ENCODE peak calls at places on chromosomes 1 and 21, in eight cellular contexts. T is lung, A is lower lobe of right lung, X is cardiac muscle cell, Z is stomach, K is ascending aorta, C is PC-3, Q is H9. U is an unnamed sample. For H3K4me1, the result is how much of the 10 kb centered on the place peaks cover.

GRCh38 chr1:9449106-9449627 is 90.1 kb upstream of the SLC25A33 start:
- DNase-seq in C (no peak), X (peak), Q (no peak), K (no peak), Z (no peak), T (no peak), A (no peak), U (no peak)

GRCh38 chr1:170698301-170698700 is 34.4 kb downstream of the PRRX1 start:
- DNase-seq in Z (no peak), C (no peak), X (no peak), T (no peak), K (no peak), A (no peak), Q (no peak), U (no peak)

GRCh38 chr1:39129514-39129913 is 75.0 kb upstream of the MACF1 start:
- DNase-seq in Z (no peak), X (peak), C (peak), A (no peak), K (no peak), Q (no peak), T (no peak), U (no peak)

GRCh38 chr21:42306366-42307035 is 8.7 kb downstream of the TFF3 start:
- DNase-seq in Z (peak), Q (no peak), T (no peak), C (no peak), X (no peak), A (no peak), K (no peak), U (peak)

GRCh38 chr1:215397106-215397505 is 170.0 kb upstream of the KCTD3 start:
- DNase-seq in T (no peak), C (no peak), Q (no peak), X (no peak), K (no peak), A (no peak), Z (no peak), U (no peak)

GRCh38 chr1:160726498-160727391 is 12.3 kb upstream of the SLAMF7 start:
- DNase-seq in Z (peak), K (no peak), A (peak), X (peak), T (peak), Q (peak), C (peak), U (no peak)

GRCh38 chr1:225476100-225476511 is 48.3 kb upstream of the LBR start:
- DNase-seq in Z (no peak), T (peak), Q (peak), K (no peak), X (no peak), C (no peak), A (no peak), U (peak)

GRCh38 chr1:115261511-115261910 is 76.5 kb downstream of the NGF start:
- DNase-seq in X (no peak), C (no peak), A (no peak), Q (no peak), Z (no peak), K (no peak), T (no peak), U (no peak)

GRCh38 chr1:2148691-2149090 is 45.9 kb downstream of the FAAP20 start:
- DNase-seq in Q (no peak), X (no peak), C (no peak), T (no peak), Z (peak), A (peak), K (no peak), U (no peak)

DNA sequence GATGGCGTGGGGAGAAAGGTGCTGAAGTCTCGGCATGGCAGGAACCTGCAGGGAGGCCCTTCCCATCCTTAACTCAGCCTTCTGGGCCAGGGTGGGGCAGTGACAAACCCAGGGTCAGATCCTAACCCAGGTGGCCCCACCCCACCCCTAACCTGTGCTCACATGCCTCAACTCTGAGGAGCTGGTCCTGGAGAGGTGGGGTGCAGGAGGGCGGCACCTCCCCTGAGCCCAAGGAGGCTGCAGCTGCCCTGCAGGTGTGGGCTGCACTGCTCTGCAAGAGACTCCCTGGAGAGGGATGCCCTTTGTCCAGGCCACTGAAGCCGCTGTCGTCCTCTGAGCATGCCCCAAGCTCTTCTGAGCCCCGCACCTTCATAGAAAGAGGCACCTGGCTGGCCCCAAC is 15.2 kb upstream of the ADAMTSL4 start:
- DNase-seq in K (no peak), X (no peak), C (no peak), Z (no peak), Q (no peak), A (no peak), T (no peak), U (no peak)
- H3K27ac ChIP-seq in K (peak), X (no peak), C (no peak), Z (no peak), Q (no peak), A (no peak), T (no peak), U (no peak)

GRCh38 chr1:156052862-156053769 is 482 bp downstream of the UBQLN4 start:
- DNase-seq in X (peak), A (peak), Z (peak), K (no peak), Q (peak), C (peak), T (peak), U (peak)
- TF ChIP-seq CTCF in X (peak), A (peak), Z (no peak), K (no peak), Q (peak), C (peak), T (no peak), U (no peak)

DNA sequence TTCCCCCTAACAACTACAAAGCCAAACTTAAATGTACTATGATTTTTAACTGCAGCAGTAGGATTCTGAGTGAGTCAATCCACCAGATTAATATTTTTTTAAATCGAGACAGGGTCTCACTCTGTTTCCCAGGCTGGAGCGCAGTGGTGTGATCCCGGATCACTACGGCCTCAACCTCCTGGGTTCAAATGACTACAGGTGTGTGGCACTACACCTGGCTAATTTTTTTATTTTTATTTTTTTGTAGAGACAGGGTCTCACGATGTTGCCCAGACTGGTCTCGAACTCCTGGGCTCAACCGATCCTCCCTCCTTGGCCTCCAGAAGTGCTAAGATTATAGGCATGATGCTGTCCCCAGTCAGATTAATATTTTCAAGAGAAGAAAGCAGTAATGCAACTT is 88.1 kb downstream of the SLC45A1 start:
- DNase-seq in K (no peak), A (no peak), Z (no peak), Q (no peak), C (no peak), X (no peak), T (no peak), U (no peak)
- H3K4me1 ChIP-seq in K (under half), A (half or more), Z (under half), Q (under half), C (under half), X (under half), T (under half), U (half or more)

DNA sequence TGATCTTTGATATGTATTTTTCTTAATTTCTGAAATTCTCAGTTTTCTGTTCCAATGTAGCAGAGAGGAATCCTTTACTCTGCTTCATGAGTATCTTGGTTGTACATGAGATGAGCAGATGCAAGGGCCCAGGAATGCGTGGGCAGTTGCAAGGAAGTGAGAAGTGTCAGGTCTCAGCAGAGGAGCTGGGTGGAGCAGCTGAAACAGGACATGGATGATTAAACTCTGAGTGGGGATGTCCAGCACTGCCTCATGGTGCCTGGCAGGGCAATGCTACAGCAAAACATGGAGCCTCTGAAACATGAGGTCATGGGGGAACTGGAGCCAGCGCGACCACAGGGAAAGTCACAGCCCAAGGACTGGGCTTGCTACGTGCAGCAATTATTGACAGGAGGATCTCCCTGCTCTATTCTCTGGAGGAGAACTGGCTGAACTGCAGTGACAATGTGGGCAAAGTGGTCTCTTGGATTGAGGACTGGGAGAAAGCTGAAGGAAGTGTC is 48.4 kb downstream of the COLGALT2 start:
- DNase-seq in K (no peak), C (peak), A (no peak), Q (no peak), T (no peak), Z (no peak), X (peak), U (no peak)
- H3K27ac ChIP-seq in K (no peak), C (no peak), A (no peak), Q (no peak), T (no peak), Z (no peak), X (peak), U (peak)

GRCh38 chr1:109598655-109599054 is 20.8 kb downstream of the GNAT2 start:
- DNase-seq in A (no peak), X (no peak), Z (no peak), K (no peak), C (no peak), T (no peak), Q (peak), U (no peak)
- TF ChIP-seq CTCF in A (no peak), X (peak), Z (no peak), K (no peak), C (peak), T (no peak), Q (peak), U (no peak)

GRCh38 chr1:20840731-20841130 is 53.6 kb upstream of the HP1BP3 start:
- DNase-seq in X (peak), K (no peak), A (no peak), C (no peak), T (no peak), Q (no peak), Z (no peak), U (no peak)
- H3K4me1 ChIP-seq in X (under half), K (under half), A (under half), C (under half), T (under half), Q (under half), Z (under half), U (under half)

GRCh38 chr1:6300342-6301141 is 39.6 kb upstream of the GPR153 start:
- DNase-seq in T (no peak), X (no peak), C (peak), K (no peak), A (no peak), Q (no peak), Z (peak), U (no peak)

GRCh38 chr1:6299557-6300165 is 38.8 kb upstream of the GPR153 start:
- DNase-seq in Z (no peak), C (no peak), T (no peak), A (no peak), X (no peak), Q (no peak), K (no peak), U (no peak)

GRCh38 chr1:6302568-6302967 is 41.7 kb upstream of the GPR153 start:
- DNase-seq in Z (no peak), C (peak), X (no peak), T (no peak), K (no peak), A (no peak), Q (no peak), U (no peak)

GRCh38 chr1:6303397-6304012 is 42.6 kb upstream of the GPR153 start:
- DNase-seq in X (no peak), Q (no peak), K (no peak), A (no peak), Z (no peak), C (peak), T (no peak), U (no peak)

GRCh38 chr1:6301526-6301925 is 40.6 kb upstream of the GPR153 start:
- DNase-seq in C (peak), Z (no peak), K (no peak), Q (no peak), X (peak), T (no peak), A (no peak), U (no peak)
- H3K27ac ChIP-seq in C (peak), Z (no peak), K (no peak), Q (no peak), X (no peak), T (no peak), A (no peak), U (no peak)

GRCh38 chr1:53376041-53376461 is 48.2 kb upstream of the LRP8 start:
- DNase-seq in T (no peak), K (no peak), Z (peak), X (no peak), Q (peak), C (no peak), A (no peak), U (no peak)
- TF ChIP-seq CTCF in T (no peak), K (no peak), Z (no peak), X (peak), Q (no peak), C (no peak), A (no peak), U (no peak)